ENCODE peak calls at places on chromosome 13, in five cellular contexts. H is pancreas, P is BE2C, S is ascending aorta, G is psoas muscle. O is an unnamed sample.

GRCh38 chr13:94966380-94966779 is 254.0 kb upstream of the SOX21 start:
- DNase-seq in H (no peak), P (no peak), S (no peak), G (no peak), O (no peak)

GRCh38 chr13:93201992-93202558 is 24.5 kb upstream of the GPC6 start:
- DNase-seq in H (no peak), P (no peak), S (no peak), G (no peak), O (no peak)

GRCh38 chr13:33341861-33342452 is 56.4 kb upstream of the STARD13 start:
- DNase-seq in H (no peak), P (no peak), S (no peak), G (no peak), O (no peak)

GRCh38 chr13:110156186-110157065 is 150.5 kb downstream of the COL4A1 start:
- DNase-seq in H (no peak), P (no peak), S (no peak), G (no peak), O (no peak)

GRCh38 chr13:46648166-46648607 is 95.2 kb downstream of the LRCH1 start:
- DNase-seq in H (no peak), P (peak), S (no peak), G (no peak), O (no peak)

GRCh38 chr13:80962855-80963254 is 621.9 kb upstream of the SPRY2 start:
- DNase-seq in H (no peak), P (no peak), S (no peak), G (no peak), O (no peak)

GRCh38 chr13:48656621-48657020 is 2.9 kb downstream of the CYSLTR2 start:
- DNase-seq in H (no peak), P (peak), S (no peak), G (no peak), O (no peak)

GRCh38 chr13:114073881-114074551 is 58.4 kb downstream of the RASA3 start:
- DNase-seq in H (peak), P (no peak), S (no peak), G (no peak), O (no peak)

GRCh38 chr13:105184221-105184620 is 1351.2 kb downstream of the EFNB2 start:
- DNase-seq in H (no peak), P (no peak), S (no peak), G (no peak), O (no peak)

GRCh38 chr13:34721631-34722144 is 220.4 kb upstream of the NBEA start:
- DNase-seq in H (no peak), P (peak), S (no peak), G (no peak), O (no peak)

GRCh38 chr13:51950722-51951121 is 60.5 kb downstream of the ATP7B start:
- DNase-seq in H (no peak), P (no peak), S (no peak), G (no peak), O (no peak)

GRCh38 chr13:27450921-27451461 is 627 bp upstream of the MTIF3 start:
- DNase-seq in H (peak), P (peak), S (no peak), G (peak), O (no peak)

GRCh38 chr13:27183561-27184147 is 12.0 kb upstream of the USP12 start:
- DNase-seq in H (no peak), P (no peak), S (no peak), G (no peak), O (no peak)

GRCh38 chr13:21717817-21718216 is 46.9 kb downstream of the FGF9 start:
- DNase-seq in H (no peak), P (no peak), S (no peak), G (no peak), O (no peak)

GRCh38 chr13:43377955-43378354 is 354.6 kb downstream of the DNAJC15 start:
- DNase-seq in H (no peak), P (no peak), S (no peak), G (no peak), O (no peak)

GRCh38 chr13:44819245-44819644 is 170.0 kb downstream of the NUFIP1 start:
- DNase-seq in H (no peak), P (no peak), S (no peak), G (no peak), O (no peak)

GRCh38 chr13:39765801-39766463 is 110.5 kb downstream of the COG6 start:
- DNase-seq in H (no peak), P (peak), S (no peak), G (peak), O (no peak)

GRCh38 chr13:32256243-32256642 is 58.9 kb downstream of the ZAR1L start:
- DNase-seq in H (no peak), P (no peak), S (no peak), G (no peak), O (no peak)

GRCh38 chr13:42545842-42546241 is 28.1 kb upstream of the TNFSF11 start:
- DNase-seq in H (no peak), P (no peak), S (no peak), G (no peak), O (no peak)

GRCh38 chr13:95256086-95256485 is 45.2 kb downstream of the ABCC4 start:
- DNase-seq in H (no peak), P (no peak), S (no peak), G (no peak), O (no peak)

GRCh38 chr13:48448285-48448962 is 35.5 kb upstream of the LPAR6 start:
- DNase-seq in H (no peak), P (no peak), S (no peak), G (no peak), O (no peak)

GRCh38 chr13:52804202-52804641 is 44.2 kb downstream of the PCDH8 start:
- DNase-seq in H (no peak), P (no peak), S (no peak), G (no peak), O (no peak)

GRCh38 chr13:40664100-40665060 is 2.1 kb downstream of the FOXO1 start:
- DNase-seq in H (peak), P (peak), S (no peak), G (peak), O (no peak)

GRCh38 chr13:27168086-27168485 is 3.5 kb downstream of the USP12 start:
- DNase-seq in H (no peak), P (no peak), S (no peak), G (no peak), O (no peak)

GRCh38 chr13:51235756-51236564 is 13.8 kb downstream of the FAM124A start:
- DNase-seq in H (no peak), P (no peak), S (no peak), G (no peak), O (no peak)

GRCh38 chr13:28805193-28805819 is 14.8 kb upstream of the MTUS2 start:
- DNase-seq in H (no peak), P (peak), S (no peak), G (no peak), O (no peak)

GRCh38 chr13:77751513-77752456 is 54.3 kb downstream of the SLAIN1 start:
- DNase-seq in H (no peak), P (peak), S (no peak), G (no peak), O (peak)

GRCh38 chr13:20553309-20553708 is 13.6 kb upstream of the IFT88 start:
- DNase-seq in H (no peak), P (no peak), S (no peak), G (no peak), O (no peak)

GRCh38 chr13:93216122-93216521 is 10.5 kb upstream of the GPC6 start:
- DNase-seq in H (no peak), P (no peak), S (no peak), G (no peak), O (no peak)

GRCh38 chr13:99237981-99238662 is 20.1 kb downstream of the GPR18 start:
- DNase-seq in H (no peak), P (no peak), S (no peak), G (no peak), O (no peak)
- H3K4me3 ChIP-seq in H (no peak), P (no peak), S (no peak), G (no peak), O (peak)

DNA sequence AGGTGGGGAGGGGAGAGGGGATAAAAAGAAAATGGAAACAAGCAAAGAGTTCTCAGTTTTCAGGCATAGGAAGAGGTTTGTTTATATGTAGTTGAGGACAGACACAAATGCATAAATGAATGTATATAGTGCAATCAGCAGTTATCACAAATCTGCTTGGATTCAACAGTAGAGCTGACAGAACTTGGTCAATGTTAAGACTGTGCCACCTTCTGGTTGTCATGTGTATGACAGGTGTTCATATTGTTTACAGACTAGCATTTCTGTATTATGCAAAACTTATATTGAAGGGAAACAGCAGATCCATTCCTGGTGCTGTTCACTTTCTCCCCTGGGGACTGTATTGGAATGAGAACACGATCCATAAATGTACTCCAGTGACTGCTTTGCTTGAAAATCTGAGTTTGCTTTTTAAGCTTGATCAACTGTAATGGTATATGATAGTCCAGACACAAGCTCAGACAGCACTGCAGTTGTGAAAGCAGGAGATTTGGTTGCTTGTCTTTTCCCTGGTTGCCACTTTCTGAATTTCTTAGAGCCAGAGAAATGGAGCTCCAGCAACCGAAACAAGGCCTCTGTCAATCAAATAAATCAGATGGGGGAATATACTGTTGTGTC is 319.5 kb upstream of the OBI1 start:
- DNase-seq in H (no peak), P (peak), S (no peak), G (no peak), O (peak)
- TF ChIP-seq CTCF in H (peak), P (peak), S (peak), G (peak), O (peak)

GRCh38 chr13:30615851-30616311 is 1.8 kb upstream of the USPL1 start:
- DNase-seq in H (no peak), P (no peak), S (no peak), G (no peak), O (no peak)
- H3K4me3 ChIP-seq in H (peak), P (peak), S (peak), G (peak), O (peak)

GRCh38 chr13:98580420-98580819 is 3.5 kb upstream of the STK24 start:
- DNase-seq in H (no peak), P (no peak), S (no peak), G (no peak), O (no peak)
- TF ChIP-seq CTCF in H (no peak), P (no peak), S (no peak), G (no peak), O (no peak)

GRCh38 chr13:101452519-101453485 is at the start of gene ITGBL1:
- DNase-seq in H (no peak), P (no peak), S (no peak), G (peak), O (peak)
- H3K4me3 ChIP-seq in H (peak), P (peak), S (peak), G (peak), O (peak)

O was measured in GM12864.